ENCODE peak calls at places on chromosomes 6 and 20, in seven cellular contexts. One of them, this sample, is unnamed.

GRCh38 chr6:156451088-156451487 is 326.1 kb upstream of the ARID1B start:
- DNase-seq in AG08395: no peak
- DNase-seq in astrocyte of the hippocampus: no peak
- DNase-seq in NCI-H2081: no peak
- DNase-seq in NCI-H748 treated with DMSO at 0.1 percent for 48 hours: no peak
- DNase-seq in activated CD4-positive, alpha-beta T cell treated with anti-CD3 and anti-CD28 coated beads, Interleukin-2, amount 10 ng/mL, durations not matched to agents 7 days and 5 days: no peak
- DNase-seq in T-helper 1 cell: no peak
- DNase-seq in this sample: no peak

GRCh38 chr6:17585766-17586502 is 14.2 kb upstream of the FAM8A1 start:
- DNase-seq in AG08395: no peak
- DNase-seq in astrocyte of the hippocampus: peak
- DNase-seq in NCI-H2081: no peak
- DNase-seq in NCI-H748 treated with DMSO at 0.1 percent for 48 hours: no peak
- DNase-seq in activated CD4-positive, alpha-beta T cell treated with anti-CD3 and anti-CD28 coated beads, Interleukin-2, amount 10 ng/mL, durations not matched to agents 7 days and 5 days: no peak
- DNase-seq in T-helper 1 cell: no peak
- DNase-seq in this sample: no peak

GRCh38 chr20:555933-556332 is 12.3 kb upstream of the CSNK2A1 start:
- DNase-seq in AG08395: no peak
- DNase-seq in astrocyte of the hippocampus: no peak
- DNase-seq in NCI-H2081: no peak
- DNase-seq in NCI-H748 treated with DMSO at 0.1 percent for 48 hours: no peak
- DNase-seq in activated CD4-positive, alpha-beta T cell treated with anti-CD3 and anti-CD28 coated beads, Interleukin-2, amount 10 ng/mL, durations not matched to agents 7 days and 5 days: no peak
- DNase-seq in T-helper 1 cell: no peak
- DNase-seq in this sample: no peak

GRCh38 chr6:134795696-134796095 is 154.2 kb downstream of the ALDH8A1 start:
- DNase-seq in AG08395: no peak
- DNase-seq in astrocyte of the hippocampus: peak
- DNase-seq in NCI-H2081: no peak
- DNase-seq in NCI-H748 treated with DMSO at 0.1 percent for 48 hours: no peak
- DNase-seq in activated CD4-positive, alpha-beta T cell treated with anti-CD3 and anti-CD28 coated beads, Interleukin-2, amount 10 ng/mL, durations not matched to agents 7 days and 5 days: no peak
- DNase-seq in T-helper 1 cell: no peak
- DNase-seq in this sample: no peak

GRCh38 chr20:58306421-58307261 is 2.9 kb upstream of the RAB22A start:
- DNase-seq in AG08395: no peak
- DNase-seq in astrocyte of the hippocampus: peak
- DNase-seq in NCI-H2081: no peak
- DNase-seq in NCI-H748 treated with DMSO at 0.1 percent for 48 hours: no peak
- DNase-seq in activated CD4-positive, alpha-beta T cell treated with anti-CD3 and anti-CD28 coated beads, Interleukin-2, amount 10 ng/mL, durations not matched to agents 7 days and 5 days: peak
- DNase-seq in T-helper 1 cell: peak
- DNase-seq in this sample: no peak

GRCh38 chr6:3287308-3287707 is 28.6 kb downstream of the PSMG4 start:
- DNase-seq in AG08395: no peak
- DNase-seq in astrocyte of the hippocampus: peak
- DNase-seq in NCI-H2081: no peak
- DNase-seq in NCI-H748 treated with DMSO at 0.1 percent for 48 hours: no peak
- DNase-seq in activated CD4-positive, alpha-beta T cell treated with anti-CD3 and anti-CD28 coated beads, Interleukin-2, amount 10 ng/mL, durations not matched to agents 7 days and 5 days: no peak
- DNase-seq in T-helper 1 cell: no peak
- DNase-seq in this sample: no peak

GRCh38 chr6:57432162-57432561 is 114.7 kb downstream of the PRIM2 start:
- DNase-seq in AG08395: peak
- DNase-seq in astrocyte of the hippocampus: peak
- DNase-seq in NCI-H2081: no peak
- DNase-seq in NCI-H748 treated with DMSO at 0.1 percent for 48 hours: no peak
- DNase-seq in activated CD4-positive, alpha-beta T cell treated with anti-CD3 and anti-CD28 coated beads, Interleukin-2, amount 10 ng/mL, durations not matched to agents 7 days and 5 days: no peak
- DNase-seq in T-helper 1 cell: no peak
- DNase-seq in this sample: no peak

GRCh38 chr6:24126586-24127192 is 674 bp downstream of the NRSN1 start:
- DNase-seq in AG08395: peak
- DNase-seq in astrocyte of the hippocampus: peak
- DNase-seq in NCI-H2081: no peak
- DNase-seq in NCI-H748 treated with DMSO at 0.1 percent for 48 hours: no peak
- DNase-seq in activated CD4-positive, alpha-beta T cell treated with anti-CD3 and anti-CD28 coated beads, Interleukin-2, amount 10 ng/mL, durations not matched to agents 7 days and 5 days: peak
- DNase-seq in T-helper 1 cell: no peak
- DNase-seq in this sample: no peak

GRCh38 chr6:73680289-73680688 is 15.7 kb upstream of the CD109 start:
- DNase-seq in AG08395: no peak
- DNase-seq in astrocyte of the hippocampus: no peak
- DNase-seq in NCI-H2081: no peak
- DNase-seq in NCI-H748 treated with DMSO at 0.1 percent for 48 hours: no peak
- DNase-seq in activated CD4-positive, alpha-beta T cell treated with anti-CD3 and anti-CD28 coated beads, Interleukin-2, amount 10 ng/mL, durations not matched to agents 7 days and 5 days: no peak
- DNase-seq in T-helper 1 cell: no peak
- DNase-seq in this sample: no peak

GRCh38 chr20:35698298-35699126 is 640 bp downstream of the NFS1 start:
- DNase-seq in AG08395: peak
- DNase-seq in astrocyte of the hippocampus: peak
- DNase-seq in NCI-H2081: no peak
- DNase-seq in NCI-H748 treated with DMSO at 0.1 percent for 48 hours: no peak
- DNase-seq in activated CD4-positive, alpha-beta T cell treated with anti-CD3 and anti-CD28 coated beads, Interleukin-2, amount 10 ng/mL, durations not matched to agents 7 days and 5 days: no peak
- DNase-seq in T-helper 1 cell: no peak
- DNase-seq in this sample: no peak

GRCh38 chr6:52595000-52595795 is 18.3 kb upstream of the TRAM2 start:
- DNase-seq in AG08395: peak
- DNase-seq in astrocyte of the hippocampus: peak
- DNase-seq in NCI-H2081: no peak
- DNase-seq in NCI-H748 treated with DMSO at 0.1 percent for 48 hours: no peak
- DNase-seq in activated CD4-positive, alpha-beta T cell treated with anti-CD3 and anti-CD28 coated beads, Interleukin-2, amount 10 ng/mL, durations not matched to agents 7 days and 5 days: no peak
- DNase-seq in T-helper 1 cell: no peak
- DNase-seq in this sample: no peak

GRCh38 chr6:116060572-116061283 is at the start of gene FRK:
- DNase-seq in AG08395: peak
- DNase-seq in astrocyte of the hippocampus: no peak
- DNase-seq in NCI-H2081: peak
- DNase-seq in NCI-H748 treated with DMSO at 0.1 percent for 48 hours: peak
- DNase-seq in activated CD4-positive, alpha-beta T cell treated with anti-CD3 and anti-CD28 coated beads, Interleukin-2, amount 10 ng/mL, durations not matched to agents 7 days and 5 days: no peak
- DNase-seq in T-helper 1 cell: no peak
- DNase-seq in this sample: no peak

This sample was measured in vagina.